ENCODE peak calls at places on chromosomes 5 and 9, in six cellular contexts. J, V, A, Q, I and W are unnamed samples.

GRCh38 chr5:36172593-36172992 is 20.7 kb downstream of the SKP2 start:
- DNase-seq in Q (no peak), I (no peak), A (no peak), J (no peak), V (no peak), W (no peak)

GRCh38 chr9:132752877-132753592 is 82.8 kb downstream of the GTF3C4 start:
- DNase-seq in V (no peak), A (no peak), J (no peak), I (no peak), Q (no peak), W (no peak)

GRCh38 chr9:36896296-36896695 is 137.8 kb downstream of the PAX5 start:
- DNase-seq in I (no peak), Q (no peak), J (no peak), A (no peak), V (no peak), W (no peak)

GRCh38 chr9:137162505-137163100 is 7.2 kb downstream of the LRRC26 start:
- DNase-seq in A (peak; percentile 54), V (no peak), Q (no peak), I (no peak), J (peak; percentile 73), W (no peak)

GRCh38 chr5:159337291-159337974 is 7.1 kb upstream of the IL12B start:
- DNase-seq in Q (peak; percentile 79), V (peak; percentile 51), A (no peak), J (no peak), I (peak; percentile 82), W (no peak)

GRCh38 chr5:154505567-154505966 is 27.5 kb upstream of the HAND1 start:
- DNase-seq in A (peak; percentile 36), J (no peak), Q (no peak), I (no peak), V (no peak), W (no peak)

GRCh38 chr5:72036951-72037350 is 70.3 kb upstream of the MAP1B start:
- DNase-seq in Q (peak; percentile 52), I (peak; percentile 27), V (no peak), J (no peak), A (no peak), W (no peak)

GRCh38 chr5:88376728-88377127 is 108.1 kb upstream of the TMEM161B start:
- DNase-seq in I (no peak), J (no peak), Q (no peak), V (no peak), A (no peak), W (no peak)

GRCh38 chr5:135629666-135630065 is 50.9 kb upstream of the CXCL14 start:
- DNase-seq in J (no peak), Q (no peak), V (no peak), A (no peak), I (no peak), W (no peak)

GRCh38 chr5:169296456-169297220 is 4.3 kb downstream of the SLIT3 start:
- DNase-seq in I (peak; percentile 28), A (no peak), V (no peak), Q (no peak), J (no peak), W (no peak)

GRCh38 chr5:39376293-39376714 is 12.0 kb upstream of the C9 start:
- DNase-seq in I (peak; percentile 77), J (peak; percentile 47), A (peak; percentile 38), Q (no peak), V (peak; percentile 66), W (no peak)

GRCh38 chr9:120935383-120935857 is 8.8 kb upstream of the TRAF1 start:
- DNase-seq in Q (peak; percentile 97), I (peak; percentile 97), A (no peak), V (peak; percentile 99), J (no peak), W (no peak)

GRCh38 chr5:32503261-32503660 is 58.7 kb upstream of the ZFR start:
- DNase-seq in A (no peak), J (no peak), Q (no peak), I (no peak), V (no peak), W (no peak)

GRCh38 chr5:7877851-7878250 is 8.9 kb downstream of the MTRR start:
- DNase-seq in J (no peak), A (no peak), V (no peak), Q (no peak), I (peak; percentile 46), W (no peak)

GRCh38 chr5:153623906-153624765 is 133.7 kb downstream of the GRIA1 start:
- DNase-seq in A (no peak), V (peak; percentile 9), Q (peak; percentile 23), I (peak; percentile 65), J (no peak), W (no peak)

GRCh38 chr5:80963521-80963895 is 3.3 kb downstream of the RASGRF2 start:
- DNase-seq in Q (no peak), A (no peak), J (no peak), V (no peak), I (peak; percentile 11), W (no peak)

GRCh38 chr5:141412853-141413539 is at the start of gene PCDHGA10:
- DNase-seq in I (peak; percentile 73), V (peak; percentile 58), J (peak; percentile 88), A (peak; percentile 78), Q (peak; percentile 37), W (no peak)

GRCh38 chr9:128214571-128215490 is 11.7 kb downstream of the DNM1 start:
- DNase-seq in Q (no peak), I (peak; percentile 16), V (peak; percentile 53), J (no peak), A (no peak), W (no peak)

GRCh38 chr5:10867408-10868303 is 106.6 kb upstream of the DAP start:
- DNase-seq in J (no peak), V (no peak), Q (no peak), A (no peak), I (no peak), W (no peak)

GRCh38 chr5:14665110-14665822 is 748 bp downstream of the OTULIN start:
- DNase-seq in J (peak; percentile 43), V (peak; percentile 52), Q (no peak), A (no peak), I (peak; percentile 17), W (peak; percentile 12)

GRCh38 chr5:38871790-38872551 is 26.2 kb downstream of the OSMR start:
- DNase-seq in A (no peak), J (no peak), Q (peak; percentile 99), I (peak; percentile 100), V (peak; percentile 76), W (no peak)

GRCh38 chr5:16679863-16680262 is 63.1 kb upstream of the RETREG1 start:
- DNase-seq in A (peak; percentile 50), Q (no peak), I (no peak), J (no peak), V (peak; percentile 13), W (no peak)

GRCh38 chr5:170846416-170846815 is 15.4 kb upstream of the RANBP17 start:
- DNase-seq in A (no peak), J (no peak), I (peak; percentile 62), V (no peak), Q (no peak), W (no peak)

GRCh38 chr5:170854550-170854949 is 7.3 kb upstream of the RANBP17 start:
- DNase-seq in J (no peak), V (no peak), I (peak; percentile 21), Q (no peak), A (no peak), W (no peak)

GRCh38 chr5:170844651-170845050 is 17.2 kb upstream of the RANBP17 start:
- DNase-seq in I (no peak), V (no peak), A (no peak), J (no peak), Q (no peak), W (no peak)

GRCh38 chr5:170848033-170848432 is 13.8 kb upstream of the RANBP17 start:
- DNase-seq in Q (no peak), J (no peak), A (no peak), I (peak; percentile 76), V (peak; percentile 50), W (no peak)

DNA sequence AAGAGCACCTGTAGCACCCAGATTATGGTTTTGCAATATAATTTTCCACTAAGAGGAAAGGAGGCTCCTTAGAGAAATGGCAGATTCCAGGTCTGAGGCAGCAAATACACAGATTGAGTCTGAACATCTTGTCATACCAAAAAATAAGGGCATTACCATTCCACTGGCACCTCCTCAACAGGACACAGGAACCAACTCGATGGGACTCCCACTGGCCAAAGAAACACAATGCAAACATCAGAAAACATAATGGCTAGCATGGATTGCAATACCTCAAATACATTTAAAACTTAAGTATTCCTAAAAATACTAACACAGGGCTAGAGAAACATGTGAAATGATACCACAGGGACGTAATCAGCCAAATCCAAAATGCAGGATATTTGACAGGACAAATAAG is 12.4 kb upstream of the RANBP17 start:
- DNase-seq in J (no peak), A (no peak), V (no peak), Q (no peak), I (no peak), W (no peak)
- TF ChIP-seq CTCF in J (no peak), A (no peak), V (no peak), Q (no peak), I (peak; percentile 7), W (no peak)

GRCh38 chr9:111948958-111949357 is 52.3 kb downstream of the UGCG start:
- DNase-seq in Q (no peak), V (no peak), J (no peak), I (no peak), A (no peak), W (no peak)
- TF ChIP-seq CTCF in Q (no peak), V (no peak), J (no peak), I (no peak), A (no peak), W (no peak)

GRCh38 chr5:52757527-52757926 is 30.2 kb upstream of the ITGA1 start:
- DNase-seq in Q (no peak), J (no peak), I (peak; percentile 10), V (no peak), A (no peak), W (no peak)

GRCh38 chr5:52754051-52754450 is 33.7 kb upstream of the ITGA1 start:
- DNase-seq in I (no peak), J (peak; percentile 8), Q (no peak), V (no peak), A (no peak), W (no peak)

GRCh38 chr5:52760695-52761366 is 26.9 kb upstream of the ITGA1 start:
- DNase-seq in Q (no peak), J (no peak), I (no peak), V (no peak), A (no peak), W (no peak)

GRCh38 chr5:52757991-52758390 is 29.7 kb upstream of the ITGA1 start:
- DNase-seq in Q (no peak), J (no peak), V (no peak), I (peak; percentile 35), A (no peak), W (no peak)

GRCh38 chr5:52759381-52759780 is 28.3 kb upstream of the ITGA1 start:
- DNase-seq in Q (no peak), J (no peak), A (no peak), I (peak; percentile 26), V (no peak), W (no peak)
- TF ChIP-seq CTCF in Q (no peak), J (no peak), A (no peak), I (no peak), V (no peak), W (no peak)

GRCh38 chr5:133779828-133780475 is 167.6 kb upstream of the FSTL4 start:
- DNase-seq in I (no peak), Q (no peak), A (peak; percentile 33), V (no peak), J (peak; percentile 41), W (no peak)
- TF ChIP-seq CTCF in I (no peak), Q (peak; percentile 16), A (no peak), V (no peak), J (peak; percentile 12), W (peak; percentile 17)

GRCh38 chr9:72203205-72203803 is 54.1 kb downstream of the GDA start:
- DNase-seq in A (peak; percentile 26), V (peak; percentile 15), Q (no peak), I (peak; percentile 40), J (peak; percentile 39), W (no peak)
- TF ChIP-seq CTCF in A (peak; percentile 22), V (peak; percentile 65), Q (peak; percentile 77), I (peak; percentile 45), J (peak; percentile 67), W (peak; percentile 61)

GRCh38 chr5:181088289-181088688 is 42.7 kb downstream of the OR2V1 start:
- DNase-seq in V (no peak), I (peak; percentile 28), J (no peak), Q (no peak), A (peak; percentile 62), W (no peak)
- TF ChIP-seq CTCF in V (peak; percentile 58), I (peak; percentile 41), J (no peak), Q (peak; percentile 52), A (no peak), W (peak; percentile 40)